ENCODE peak calls at places on chromosomes 2 and 18, in four cellular contexts. M is neural progenitor cell, H is A549, E is IMR-90. Y is an unnamed sample.

GRCh38 chr2:60440080-60440753 is 113.2 kb downstream of the BCL11A start:
- DNase-seq in M (no peak), H (no peak), E (no peak), Y (no peak)

GRCh38 chr18:33495278-33495677 is 54.8 kb upstream of the CCDC178 start:
- DNase-seq in M (peak), H (no peak), E (peak), Y (peak)

GRCh38 chr18:55781481-55781957 is 193.5 kb upstream of the TCF4 start:
- DNase-seq in M (peak), H (peak), E (peak), Y (peak)

GRCh38 chr2:172434821-172435607 is 7.6 kb downstream of the ITGA6 start:
- DNase-seq in M (peak), H (no peak), E (peak), Y (no peak)

GRCh38 chr18:54149078-54149697 is 75.3 kb downstream of the MBD2 start:
- DNase-seq in M (no peak), H (peak), E (peak), Y (no peak)

GRCh38 chr2:106264203-106264602 is 70.1 kb upstream of the UXS1 start:
- DNase-seq in M (no peak), H (no peak), E (no peak), Y (no peak)

GRCh38 chr2:18855027-18855426 is 265.7 kb upstream of the NT5C1B start:
- DNase-seq in M (no peak), H (peak), E (peak), Y (no peak)

GRCh38 chr2:156687715-156688114 is 251.5 kb downstream of the GPD2 start:
- DNase-seq in M (no peak), H (no peak), E (peak), Y (no peak)

GRCh38 chr18:9922592-9923308 is 8.9 kb downstream of the VAPA start:
- DNase-seq in M (no peak), H (no peak), E (no peak), Y (no peak)

GRCh38 chr2:239253705-239254104 is 147.1 kb downstream of the HDAC4 start:
- DNase-seq in M (no peak), H (no peak), E (no peak), Y (no peak)

GRCh38 chr2:196453613-196454047 is 185.9 kb upstream of the CCDC150 start:
- DNase-seq in M (peak), H (peak), E (peak), Y (peak)

GRCh38 chr18:8936646-8937045 is 165.9 kb upstream of the NDUFV2 start:
- DNase-seq in M (no peak), H (no peak), E (no peak), Y (no peak)

GRCh38 chr2:133266075-133266925 is 302.0 kb downstream of the NCKAP5 start:
- DNase-seq in M (peak), H (peak), E (no peak), Y (peak)

GRCh38 chr2:241118727-241119505 is 16.8 kb upstream of the MTERF4 start:
- DNase-seq in M (no peak), H (no peak), E (no peak), Y (no peak)

GRCh38 chr18:32351014-32351413 is 119.7 kb downstream of the GAREM1 start:
- DNase-seq in M (no peak), H (no peak), E (peak), Y (no peak)

GRCh38 chr2:246489-247145 is 17.2 kb downstream of the SH3YL1 start:
- DNase-seq in M (peak), H (no peak), E (peak), Y (peak)

GRCh38 chr2:172397136-172397825 is 30.1 kb upstream of the ITGA6 start:
- DNase-seq in M (no peak), H (no peak), E (no peak), Y (no peak)

GRCh38 chr18:45678850-45679249 is 45.1 kb upstream of the SLC14A1 start:
- DNase-seq in M (no peak), H (no peak), E (no peak), Y (no peak)

GRCh38 chr18:8948471-8949149 is 153.9 kb upstream of the NDUFV2 start:
- DNase-seq in M (no peak), H (peak), E (peak), Y (no peak)

GRCh38 chr18:69787825-69788547 is 159.7 kb downstream of the CD226 start:
- DNase-seq in M (no peak), H (no peak), E (peak), Y (no peak)

GRCh38 chr2:56231361-56231760 is 47.6 kb downstream of the CCDC85A start:
- DNase-seq in M (no peak), H (no peak), E (no peak), Y (no peak)

GRCh38 chr18:56935531-56936040 is 211.3 kb upstream of the BOD1L2 start:
- DNase-seq in M (no peak), H (no peak), E (no peak), Y (no peak)

GRCh38 chr2:229154381-229154780 is 116.7 kb downstream of the PID1 start:
- DNase-seq in M (no peak), H (no peak), E (peak), Y (no peak)

GRCh38 chr18:46466236-46467160 is 190.5 kb downstream of the LOXHD1 start:
- DNase-seq in M (peak), H (no peak), E (no peak), Y (peak)

GRCh38 chr2:73920577-73921545 is 5.8 kb upstream of the DGUOK start:
- DNase-seq in M (peak), H (peak), E (peak), Y (peak)

GRCh38 chr18:26383454-26384270 is 157.4 kb downstream of the TAF4B start:
- DNase-seq in M (peak), H (peak), E (peak), Y (no peak)

GRCh38 chr2:65660340-65660739 is 227.9 kb upstream of the SPRED2 start:
- DNase-seq in M (no peak), H (no peak), E (peak), Y (no peak)

GRCh38 chr18:2223394-2223793 is 347.9 kb downstream of the METTL4 start:
- DNase-seq in M (peak), H (no peak), E (no peak), Y (no peak)

GRCh38 chr2:105926960-105927678 is 182.4 kb downstream of the NCK2 start:
- DNase-seq in M (no peak), H (no peak), E (no peak), Y (no peak)

GRCh38 chr2:173414823-173415322 is 60.2 kb downstream of the CDCA7 start:
- DNase-seq in M (no peak), H (no peak), E (peak), Y (no peak)

GRCh38 chr18:7856733-7857132 is 289.6 kb downstream of the PTPRM start:
- DNase-seq in M (no peak), H (no peak), E (peak), Y (no peak)

GRCh38 chr2:147989809-147990403 is 30.6 kb downstream of the ORC4 start:
- DNase-seq in M (peak), H (peak), E (peak), Y (no peak)

GRCh38 chr2:120726245-120726644 is 9.4 kb upstream of the GLI2 start:
- DNase-seq in M (no peak), H (no peak), E (no peak), Y (no peak)

GRCh38 chr2:196718796-196719564 is 79.5 kb downstream of the CCDC150 start:
- DNase-seq in M (peak), H (peak), E (peak), Y (peak)

GRCh38 chr2:173584000-173584399 is 229.3 kb downstream of the CDCA7 start:
- DNase-seq in M (no peak), H (no peak), E (no peak), Y (no peak)

GRCh38 chr2:45154606-45155155 is 145.4 kb upstream of the SIX2 start:
- DNase-seq in M (no peak), H (no peak), E (no peak), Y (peak)

GRCh38 chr2:47272031-47272864 is 117.1 kb upstream of the STPG4 start:
- DNase-seq in M (peak), H (peak), E (peak), Y (peak)

GRCh38 chr2:10417551-10418335 is 30.4 kb downstream of the ODC1 start:
- DNase-seq in M (no peak), H (no peak), E (no peak), Y (no peak)

DNA sequence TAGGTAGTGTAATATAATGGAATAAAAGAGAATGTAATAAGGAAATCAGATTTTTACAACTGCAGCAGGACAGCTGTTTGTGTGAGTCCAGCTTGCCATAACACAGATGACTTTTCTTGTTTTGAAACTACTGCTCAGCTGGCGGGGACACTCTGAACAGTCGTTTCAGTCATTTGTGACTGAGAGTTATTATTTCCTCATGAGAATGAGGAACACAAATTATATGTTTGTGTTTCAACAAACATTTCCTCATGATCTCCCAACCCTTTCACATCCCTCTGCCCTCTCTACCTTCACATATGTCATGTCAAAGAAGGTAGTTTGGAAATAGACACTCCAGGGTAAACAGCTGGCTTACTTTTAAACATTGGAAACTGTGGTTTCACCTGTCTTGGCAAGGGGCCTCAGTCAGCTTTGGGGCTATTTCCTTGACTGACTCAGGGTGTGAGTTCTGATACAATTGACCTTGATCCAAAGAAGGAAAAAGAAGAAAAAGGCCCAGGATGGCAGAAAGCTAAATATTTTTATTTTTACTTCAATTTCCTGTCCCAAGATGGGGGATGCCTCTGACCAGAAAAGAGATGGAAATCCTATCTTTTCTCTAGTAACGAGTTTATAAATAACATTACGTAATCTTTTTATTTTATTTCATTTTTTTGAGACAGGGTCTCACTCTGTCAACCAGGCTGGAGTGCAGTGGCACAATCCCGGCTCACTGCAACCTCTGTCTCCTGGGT is 593 bp downstream of the SP140L start:
- DNase-seq in M (no peak), H (no peak), E (no peak), Y (no peak)
- H3K4me3 ChIP-seq in M (no peak), H (peak), E (peak), Y (no peak)

DNA sequence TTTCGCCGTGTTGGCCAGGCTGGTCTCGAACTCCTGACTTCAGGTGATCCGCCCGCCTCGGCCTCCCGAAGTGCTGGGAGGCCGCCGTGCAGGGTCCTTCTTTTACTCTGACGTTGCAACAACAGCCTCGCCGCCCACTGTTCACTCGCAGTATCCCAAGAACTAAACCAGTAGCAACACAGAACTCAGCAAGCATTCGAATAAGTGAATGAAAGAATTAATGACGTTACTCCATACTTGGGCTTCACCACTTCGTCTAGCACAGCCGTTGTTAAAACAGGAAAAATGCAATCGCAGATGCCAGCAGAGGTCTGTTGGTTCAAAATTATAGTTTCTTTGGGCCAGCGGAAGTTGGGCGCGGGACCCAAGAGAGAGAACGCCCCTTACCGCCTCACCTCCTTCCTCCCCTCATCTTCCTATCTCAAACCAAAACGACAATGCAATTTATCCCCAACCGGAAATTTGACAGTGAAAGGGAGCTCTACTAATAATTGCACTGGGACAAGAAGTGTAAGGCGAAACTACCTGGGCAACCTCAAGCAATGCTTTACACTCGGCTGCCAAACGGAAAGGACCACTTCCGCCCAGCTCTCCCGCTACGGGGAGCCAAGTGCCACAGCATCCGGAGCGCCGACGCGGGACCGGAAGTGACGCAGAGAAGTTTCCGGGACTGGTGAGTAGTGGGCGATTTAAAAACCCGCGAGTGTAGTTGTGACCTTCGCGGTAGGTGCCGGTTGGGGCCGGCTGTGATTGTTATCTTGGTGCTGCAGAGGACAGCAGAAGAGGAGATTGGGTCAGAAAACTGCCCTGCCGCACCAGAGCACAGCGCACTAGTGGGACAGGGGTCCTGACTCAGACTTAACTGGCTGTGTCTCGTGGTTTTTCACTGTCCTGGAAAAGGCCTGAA is at the start of the genes NIF3L1 and PPIL3:
- DNase-seq in M (peak), H (peak), E (peak), Y (peak)
- TF ChIP-seq CTCF in M (peak), H (no peak), E (no peak), Y (no peak)

DNA sequence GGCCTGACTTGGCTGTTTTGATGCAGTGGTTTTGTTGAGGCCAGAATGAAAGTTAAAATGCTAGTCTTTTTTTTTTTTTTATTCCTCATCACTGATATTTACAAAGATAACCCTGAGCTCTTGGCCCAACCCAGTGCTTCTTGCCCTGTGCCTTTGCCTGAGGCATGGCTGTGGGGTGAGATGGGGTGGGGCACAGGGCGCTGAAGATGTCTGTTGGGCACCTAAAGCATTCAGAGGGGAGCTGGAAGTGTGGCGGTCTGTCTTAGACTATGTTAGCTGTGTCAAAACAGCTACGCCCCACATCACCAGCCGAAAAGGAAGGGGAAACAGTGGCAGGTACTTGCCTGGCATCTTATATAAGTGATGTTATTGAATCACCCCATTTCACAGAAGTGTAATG is 20.7 kb downstream of the TOGARAM2 start:
- DNase-seq in M (no peak), H (no peak), E (no peak), Y (no peak)
- H3K27ac ChIP-seq in M (no peak), H (no peak), E (no peak), Y (no peak)

GRCh38 chr2:204840504-204840903 is 295.2 kb downstream of the PARD3B start:
- DNase-seq in M (no peak), H (no peak), E (no peak), Y (no peak)

GRCh38 chr2:204846471-204846870 is 301.2 kb downstream of the PARD3B start:
- DNase-seq in M (no peak), H (no peak), E (no peak), Y (no peak)

GRCh38 chr2:204842731-204843490 is 297.6 kb downstream of the PARD3B start:
- DNase-seq in M (no peak), H (peak), E (peak), Y (no peak)
- H3K4me3 ChIP-seq in M (no peak), H (no peak), E (no peak), Y (no peak)

DNA sequence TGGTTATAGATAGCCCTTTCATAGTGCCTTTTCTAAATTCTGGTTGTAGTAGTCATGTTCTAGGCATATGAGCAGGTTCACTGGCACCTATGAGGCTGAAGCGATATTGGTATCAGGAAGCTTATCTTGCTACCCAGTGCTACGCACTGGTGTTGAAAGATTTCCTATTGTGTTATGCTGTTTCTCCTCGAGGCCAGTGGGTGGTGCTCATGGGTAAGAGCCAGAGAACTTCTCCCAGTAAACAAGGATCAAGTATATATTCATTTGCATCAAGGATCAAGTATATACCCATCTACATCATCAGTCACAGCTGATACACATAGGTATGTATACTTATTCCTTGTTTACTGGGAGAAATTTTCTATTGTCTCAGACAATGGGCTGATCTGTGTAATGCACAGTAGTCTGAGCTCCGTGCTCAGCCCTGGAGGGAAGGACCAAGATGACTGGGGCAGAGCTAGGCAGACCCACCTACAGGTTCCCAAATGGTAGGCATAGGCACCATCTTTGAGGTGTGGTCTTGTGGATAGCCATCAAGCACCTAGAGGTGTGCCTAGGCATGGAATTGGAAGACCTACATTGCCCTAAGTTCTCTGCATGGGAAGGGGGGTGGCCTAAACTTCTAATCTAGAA is 101.2 kb upstream of the GALNT13 start:
- DNase-seq in M (peak), H (no peak), E (no peak), Y (no peak)
- TF ChIP-seq CTCF in M (peak), H (no peak), E (no peak), Y (peak)

Y was measured in WERI-Rb-1.